ENCODE peak calls at places on chromosomes 5 and 9, in seven cellular contexts. One of them, this sample, is unnamed.

GRCh38 chr5:74200560-74200959 is 440.0 kb downstream of the ENC1 start:
- DNase-seq in Peyer's patch: no peak
- DNase-seq in amygdala: no peak
- DNase-seq in OCI-LY7: no peak
- DNase-seq in midbrain: no peak
- DNase-seq in activated naive CD4-positive, alpha-beta T cell treated with anti-CD3 and anti-CD28 coated beads for 36 hours: no peak
- DNase-seq in T-helper 17 cell: no peak
- DNase-seq in this sample: no peak

GRCh38 chr9:23541976-23542375 is 284.1 kb downstream of the ELAVL2 start:
- DNase-seq in midbrain: no peak
- DNase-seq in activated naive CD4-positive, alpha-beta T cell treated with anti-CD3 and anti-CD28 coated beads for 36 hours: no peak
- DNase-seq in T-helper 17 cell: no peak
- DNase-seq in Peyer's patch: no peak
- DNase-seq in OCI-LY7: no peak
- DNase-seq in amygdala: no peak
- DNase-seq in this sample: no peak

GRCh38 chr5:33641722-33642505 is 201.1 kb downstream of the TARS1 start:
- DNase-seq in OCI-LY7: no peak
- DNase-seq in Peyer's patch: no peak
- DNase-seq in midbrain: no peak
- DNase-seq in T-helper 17 cell: no peak
- DNase-seq in amygdala: no peak
- DNase-seq in activated naive CD4-positive, alpha-beta T cell treated with anti-CD3 and anti-CD28 coated beads for 36 hours: no peak
- DNase-seq in this sample: no peak

GRCh38 chr9:106862946-106863740 is at the start of gene ZNF462:
- DNase-seq in Peyer's patch: no peak
- DNase-seq in T-helper 17 cell: no peak
- DNase-seq in midbrain: peak
- DNase-seq in activated naive CD4-positive, alpha-beta T cell treated with anti-CD3 and anti-CD28 coated beads for 36 hours: peak
- DNase-seq in OCI-LY7: peak
- DNase-seq in amygdala: peak
- DNase-seq in this sample: peak

GRCh38 chr9:137226338-137227056 is 805 bp upstream of the RNF224 start:
- DNase-seq in T-helper 17 cell: no peak
- DNase-seq in Peyer's patch: no peak
- DNase-seq in midbrain: no peak
- DNase-seq in activated naive CD4-positive, alpha-beta T cell treated with anti-CD3 and anti-CD28 coated beads for 36 hours: no peak
- DNase-seq in OCI-LY7: no peak
- DNase-seq in amygdala: no peak
- DNase-seq in this sample: no peak

GRCh38 chr9:130638278-130639118 is 25.9 kb upstream of the PRDM12 start:
- DNase-seq in OCI-LY7: no peak
- DNase-seq in Peyer's patch: no peak
- DNase-seq in T-helper 17 cell: no peak
- DNase-seq in activated naive CD4-positive, alpha-beta T cell treated with anti-CD3 and anti-CD28 coated beads for 36 hours: no peak
- DNase-seq in amygdala: no peak
- DNase-seq in midbrain: no peak
- DNase-seq in this sample: no peak

GRCh38 chr5:17223375-17224185 is 6.1 kb downstream of the BASP1 start:
- DNase-seq in midbrain: no peak
- DNase-seq in amygdala: no peak
- DNase-seq in Peyer's patch: no peak
- DNase-seq in activated naive CD4-positive, alpha-beta T cell treated with anti-CD3 and anti-CD28 coated beads for 36 hours: no peak
- DNase-seq in T-helper 17 cell: no peak
- DNase-seq in OCI-LY7: peak
- DNase-seq in this sample: no peak

GRCh38 chr9:131578778-131579504 is 33.6 kb downstream of the PRRT1B start:
- DNase-seq in amygdala: no peak
- DNase-seq in activated naive CD4-positive, alpha-beta T cell treated with anti-CD3 and anti-CD28 coated beads for 36 hours: peak
- DNase-seq in T-helper 17 cell: no peak
- DNase-seq in OCI-LY7: peak
- DNase-seq in Peyer's patch: peak
- DNase-seq in midbrain: peak
- DNase-seq in this sample: peak

GRCh38 chr5:110880413-110880812 is 141.6 kb downstream of the SLC25A46 start:
- DNase-seq in amygdala: no peak
- DNase-seq in OCI-LY7: no peak
- DNase-seq in Peyer's patch: peak
- DNase-seq in midbrain: no peak
- DNase-seq in activated naive CD4-positive, alpha-beta T cell treated with anti-CD3 and anti-CD28 coated beads for 36 hours: no peak
- DNase-seq in T-helper 17 cell: no peak
- DNase-seq in this sample: peak

GRCh38 chr5:156481741-156482140 is 154.8 kb downstream of the SGCD start:
- DNase-seq in midbrain: no peak
- DNase-seq in Peyer's patch: no peak
- DNase-seq in amygdala: no peak
- DNase-seq in activated naive CD4-positive, alpha-beta T cell treated with anti-CD3 and anti-CD28 coated beads for 36 hours: no peak
- DNase-seq in OCI-LY7: no peak
- DNase-seq in T-helper 17 cell: no peak
- DNase-seq in this sample: no peak

GRCh38 chr5:172107606-172108005 is 80.4 kb downstream of the STK10 start:
- DNase-seq in Peyer's patch: no peak
- DNase-seq in amygdala: no peak
- DNase-seq in T-helper 17 cell: no peak
- DNase-seq in OCI-LY7: no peak
- DNase-seq in activated naive CD4-positive, alpha-beta T cell treated with anti-CD3 and anti-CD28 coated beads for 36 hours: no peak
- DNase-seq in midbrain: no peak
- DNase-seq in this sample: peak

GRCh38 chr5:134411228-134411545 is 494 bp downstream of the CDKN2AIPNL start:
- DNase-seq in amygdala: no peak
- DNase-seq in midbrain: no peak
- DNase-seq in Peyer's patch: no peak
- DNase-seq in T-helper 17 cell: no peak
- DNase-seq in activated naive CD4-positive, alpha-beta T cell treated with anti-CD3 and anti-CD28 coated beads for 36 hours: no peak
- DNase-seq in OCI-LY7: no peak
- DNase-seq in this sample: no peak

GRCh38 chr5:124806026-124806856 is 59.8 kb upstream of the ZNF608 start:
- DNase-seq in midbrain: peak
- DNase-seq in activated naive CD4-positive, alpha-beta T cell treated with anti-CD3 and anti-CD28 coated beads for 36 hours: no peak
- DNase-seq in T-helper 17 cell: no peak
- DNase-seq in OCI-LY7: no peak
- DNase-seq in Peyer's patch: peak
- DNase-seq in amygdala: peak
- DNase-seq in this sample: peak